ENCODE peak calls at places on chromosomes 11 and 22, in nine cellular contexts. T is suprapubic skin, D is H54, R is transverse colon, M is thyroid gland, X is A549, U is heart left ventricle, K is uterus, V is breast epithelium. W is an unnamed sample.

GRCh38 chr11:65945430-65945911 is at the start of gene TSGA10IP:
- DNase-seq in T (no peak), D (no peak), R (no peak), M (peak), X (no peak), U (no peak), K (no peak), V (no peak), W (no peak)

GRCh38 chr11:67311556-67312082 is 8.3 kb downstream of the SSH3 start:
- DNase-seq in T (no peak), D (no peak), R (no peak), M (no peak), X (no peak), U (no peak), K (no peak), V (no peak), W (peak)

GRCh38 chr11:103257360-103257759 is 148.1 kb downstream of the DYNC2H1 start:
- DNase-seq in T (no peak), D (peak), R (no peak), M (no peak), X (peak), U (no peak), K (no peak), V (no peak), W (no peak)

GRCh38 chr22:35477911-35478582 is 62.6 kb upstream of the RASD2 start:
- DNase-seq in T (no peak), D (peak), R (peak), M (peak), X (peak), U (peak), K (peak), V (no peak), W (no peak)

GRCh38 chr22:23850136-23850611 is 7.5 kb upstream of the SLC2A11 start:
- DNase-seq in T (no peak), D (no peak), R (no peak), M (no peak), X (no peak), U (no peak), K (no peak), V (no peak), W (no peak)

GRCh38 chr22:44400763-44401060 is 88.0 kb upstream of the SHISAL1 start:
- DNase-seq in T (no peak), D (no peak), R (no peak), M (no peak), X (no peak), U (no peak), K (no peak), V (no peak), W (no peak)

GRCh38 chr11:6475936-6476335 is 2.2 kb upstream of the TRIM3 start:
- DNase-seq in T (no peak), D (no peak), R (no peak), M (no peak), X (no peak), U (no peak), K (no peak), V (peak), W (no peak)

GRCh38 chr11:128525411-128526243 is 61.7 kb downstream of the ETS1 start:
- DNase-seq in T (no peak), D (no peak), R (no peak), M (no peak), X (no peak), U (no peak), K (no peak), V (no peak), W (no peak)

GRCh38 chr11:17686185-17686980 is 33.0 kb upstream of the MYOD1 start:
- DNase-seq in T (no peak), D (no peak), R (no peak), M (no peak), X (no peak), U (no peak), K (no peak), V (no peak), W (no peak)

GRCh38 chr22:36027579-36027959 is 1.1 kb downstream of the RBFOX2 start:
- DNase-seq in T (peak), D (no peak), R (peak), M (peak), X (no peak), U (no peak), K (no peak), V (no peak), W (peak)

GRCh38 chr11:47847892-47848635 is at the start of gene NUP160:
- DNase-seq in T (peak), D (peak), R (peak), M (peak), X (peak), U (peak), K (peak), V (peak), W (peak)

GRCh38 chr11:15845261-15845660 is 511.1 kb downstream of the SOX6 start:
- DNase-seq in T (no peak), D (no peak), R (no peak), M (peak), X (no peak), U (no peak), K (no peak), V (no peak), W (no peak)

GRCh38 chr11:101584129-101584515 is 315 bp upstream of the TRPC6 start:
- DNase-seq in T (no peak), D (no peak), R (no peak), M (no peak), X (no peak), U (no peak), K (no peak), V (no peak), W (no peak)

GRCh38 chr11:28083118-28083517 is 24.8 kb downstream of the KIF18A start:
- DNase-seq in T (no peak), D (no peak), R (no peak), M (no peak), X (no peak), U (no peak), K (no peak), V (no peak), W (no peak)

GRCh38 chr11:33912405-33913361 is 20.8 kb upstream of the LMO2 start:
- DNase-seq in T (no peak), D (peak), R (no peak), M (no peak), X (peak), U (no peak), K (no peak), V (no peak), W (no peak)

GRCh38 chr11:6637871-6638270 is 17.7 kb downstream of the DCHS1 start:
- DNase-seq in T (no peak), D (no peak), R (no peak), M (peak), X (no peak), U (peak), K (peak), V (no peak), W (peak)

GRCh38 chr22:32911526-32911925 is 110.0 kb downstream of the TIMP3 start:
- DNase-seq in T (no peak), D (no peak), R (no peak), M (peak), X (no peak), U (no peak), K (no peak), V (no peak), W (no peak)

GRCh38 chr11:130999992-131000770 is 83.9 kb upstream of the SNX19 start:
- DNase-seq in T (no peak), D (no peak), R (no peak), M (no peak), X (peak), U (no peak), K (no peak), V (no peak), W (no peak)

GRCh38 chr11:9955387-9955786 is 291.5 kb downstream of the SWAP70 start:
- DNase-seq in T (no peak), D (no peak), R (no peak), M (no peak), X (no peak), U (no peak), K (no peak), V (no peak), W (no peak)

GRCh38 chr11:8098361-8098760 is 17.4 kb downstream of the TUB start:
- DNase-seq in T (no peak), D (no peak), R (no peak), M (no peak), X (no peak), U (no peak), K (no peak), V (no peak), W (peak)

GRCh38 chr11:44988111-44988510 is 37.4 kb upstream of the TP53I11 start:
- DNase-seq in T (peak), D (no peak), R (no peak), M (no peak), X (no peak), U (no peak), K (no peak), V (no peak), W (no peak)

GRCh38 chr11:100584201-100584600 is 102.9 kb upstream of the ARHGAP42 start:
- DNase-seq in T (no peak), D (no peak), R (no peak), M (no peak), X (no peak), U (no peak), K (no peak), V (no peak), W (no peak)

GRCh38 chr11:17720796-17721171 is 1.4 kb downstream of the MYOD1 start:
- DNase-seq in T (no peak), D (no peak), R (no peak), M (no peak), X (no peak), U (no peak), K (no peak), V (no peak), W (no peak)

GRCh38 chr11:124405611-124406010 is 6.8 kb upstream of the OR8B3 start:
- DNase-seq in T (no peak), D (no peak), R (no peak), M (no peak), X (no peak), U (no peak), K (no peak), V (no peak), W (no peak)

GRCh38 chr11:110613526-110613925 is 98.7 kb downstream of the ARHGAP20 start:
- DNase-seq in T (no peak), D (no peak), R (no peak), M (no peak), X (no peak), U (no peak), K (no peak), V (no peak), W (no peak)

GRCh38 chr11:73141309-73142127 is 600 bp downstream of the FCHSD2 start:
- DNase-seq in T (peak), D (peak), R (peak), M (peak), X (peak), U (peak), K (peak), V (peak), W (peak)

GRCh38 chr22:30857103-30857502 is 111.5 kb downstream of the MORC2 start:
- DNase-seq in T (peak), D (no peak), R (no peak), M (no peak), X (no peak), U (no peak), K (no peak), V (peak), W (no peak)

GRCh38 chr22:38172489-38173155 is 9.0 kb downstream of the PLA2G6 start:
- DNase-seq in T (peak), D (no peak), R (peak), M (peak), X (no peak), U (peak), K (peak), V (peak), W (no peak)
- TF ChIP-seq POLR2A in T (no peak), D (no peak), R (no peak), M (no peak), X (no peak), U (peak), K (no peak), V (no peak), W (no peak)

DNA sequence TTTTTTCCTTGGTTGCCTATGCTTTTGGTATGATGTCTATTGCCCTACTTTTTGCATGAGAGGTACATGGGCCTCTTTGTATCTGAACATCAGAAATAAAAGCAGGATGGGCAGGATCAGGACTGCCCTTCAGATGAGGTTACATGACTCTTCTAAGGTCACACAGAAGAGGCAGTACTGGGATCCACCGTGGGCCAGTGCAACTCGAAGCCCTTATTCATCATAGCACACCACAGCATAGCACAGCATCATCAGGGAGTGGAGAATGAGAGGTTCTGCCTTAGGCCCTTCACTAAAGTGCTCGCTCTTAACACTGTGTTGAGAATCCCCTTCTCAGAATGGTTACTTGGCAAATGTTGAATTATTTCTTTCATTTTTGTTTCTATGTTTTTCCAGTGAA is 88.3 kb downstream of the C22orf31 start:
- DNase-seq in T (no peak), D (no peak), R (no peak), M (no peak), X (no peak), U (no peak), K (no peak), V (no peak), W (no peak)
- TF ChIP-seq POLR2A in T (no peak), D (no peak), R (no peak), M (no peak), X (no peak), U (no peak), K (no peak), V (no peak), W (no peak)

DNA sequence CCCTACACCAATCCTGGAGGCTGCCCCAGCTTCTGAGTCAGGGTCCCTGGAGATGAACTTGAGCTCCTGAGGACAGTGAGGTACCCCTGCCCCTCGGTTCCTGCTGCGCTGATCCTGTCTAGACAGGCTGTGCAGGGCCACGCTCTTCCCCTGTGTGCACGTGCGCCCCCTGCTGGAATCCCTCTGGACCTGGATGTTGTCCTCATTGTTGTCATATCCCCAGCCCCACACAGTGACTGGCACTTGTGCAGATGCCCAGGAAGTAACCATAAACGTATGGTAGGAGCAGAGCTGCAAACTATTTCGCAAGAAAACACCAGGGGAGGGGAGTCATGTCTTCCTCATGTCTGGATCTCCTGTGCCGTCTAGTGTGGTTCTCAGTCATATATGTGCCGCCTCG is 114.7 kb downstream of the CRYBB2 start:
- DNase-seq in T (no peak), D (no peak), R (peak), M (no peak), X (peak), U (no peak), K (no peak), V (no peak), W (peak)
- TF ChIP-seq POLR2A in T (no peak), D (no peak), R (no peak), M (no peak), X (no peak), U (no peak), K (no peak), V (no peak), W (no peak)

GRCh38 chr11:86068138-86068861 is 584 bp downstream of the PICALM start:
- DNase-seq in T (peak), D (no peak), R (peak), M (peak), X (peak), U (peak), K (no peak), V (peak), W (peak)
- TF ChIP-seq POLR2A in T (no peak), D (no peak), R (no peak), M (no peak), X (no peak), U (peak), K (no peak), V (no peak), W (no peak)

GRCh38 chr11:57481915-57482781 is 21.8 kb downstream of the RTN4RL2 start:
- DNase-seq in T (no peak), D (no peak), R (no peak), M (no peak), X (no peak), U (no peak), K (no peak), V (no peak), W (no peak)

GRCh38 chr11:57480409-57481137 is 20.2 kb downstream of the RTN4RL2 start:
- DNase-seq in T (no peak), D (peak), R (peak), M (peak), X (peak), U (peak), K (peak), V (peak), W (peak)

GRCh38 chr11:57481315-57481714 is 21.0 kb downstream of the RTN4RL2 start:
- DNase-seq in T (no peak), D (no peak), R (no peak), M (no peak), X (no peak), U (no peak), K (no peak), V (no peak), W (no peak)

GRCh38 chr11:57478971-57479663 is 18.8 kb downstream of the RTN4RL2 start:
- DNase-seq in T (no peak), D (no peak), R (no peak), M (no peak), X (no peak), U (no peak), K (no peak), V (no peak), W (no peak)

DNA sequence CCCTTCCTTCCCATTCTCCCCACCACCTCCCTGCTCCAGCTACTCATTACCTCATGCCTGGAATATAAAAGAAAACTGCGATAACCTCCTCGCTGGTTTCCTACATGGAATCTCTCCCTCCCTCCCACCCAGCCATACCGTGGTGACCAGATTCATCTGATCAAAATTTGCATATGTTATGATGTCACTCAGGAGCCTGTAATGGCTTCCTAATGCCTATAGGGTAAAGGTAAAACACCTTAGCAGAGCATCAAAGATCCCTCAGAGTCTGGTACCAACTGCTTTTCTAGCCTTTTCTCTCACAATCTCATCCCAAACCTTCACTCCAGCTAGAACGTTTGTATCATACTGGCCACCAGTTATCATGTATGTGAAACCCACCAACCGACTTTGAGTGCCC is 19.6 kb downstream of the RTN4RL2 start:
- DNase-seq in T (no peak), D (no peak), R (no peak), M (no peak), X (no peak), U (no peak), K (no peak), V (no peak), W (no peak)
- TF ChIP-seq POLR2A in T (no peak), D (no peak), R (no peak), M (no peak), X (no peak), U (no peak), K (no peak), V (no peak), W (no peak)

DNA sequence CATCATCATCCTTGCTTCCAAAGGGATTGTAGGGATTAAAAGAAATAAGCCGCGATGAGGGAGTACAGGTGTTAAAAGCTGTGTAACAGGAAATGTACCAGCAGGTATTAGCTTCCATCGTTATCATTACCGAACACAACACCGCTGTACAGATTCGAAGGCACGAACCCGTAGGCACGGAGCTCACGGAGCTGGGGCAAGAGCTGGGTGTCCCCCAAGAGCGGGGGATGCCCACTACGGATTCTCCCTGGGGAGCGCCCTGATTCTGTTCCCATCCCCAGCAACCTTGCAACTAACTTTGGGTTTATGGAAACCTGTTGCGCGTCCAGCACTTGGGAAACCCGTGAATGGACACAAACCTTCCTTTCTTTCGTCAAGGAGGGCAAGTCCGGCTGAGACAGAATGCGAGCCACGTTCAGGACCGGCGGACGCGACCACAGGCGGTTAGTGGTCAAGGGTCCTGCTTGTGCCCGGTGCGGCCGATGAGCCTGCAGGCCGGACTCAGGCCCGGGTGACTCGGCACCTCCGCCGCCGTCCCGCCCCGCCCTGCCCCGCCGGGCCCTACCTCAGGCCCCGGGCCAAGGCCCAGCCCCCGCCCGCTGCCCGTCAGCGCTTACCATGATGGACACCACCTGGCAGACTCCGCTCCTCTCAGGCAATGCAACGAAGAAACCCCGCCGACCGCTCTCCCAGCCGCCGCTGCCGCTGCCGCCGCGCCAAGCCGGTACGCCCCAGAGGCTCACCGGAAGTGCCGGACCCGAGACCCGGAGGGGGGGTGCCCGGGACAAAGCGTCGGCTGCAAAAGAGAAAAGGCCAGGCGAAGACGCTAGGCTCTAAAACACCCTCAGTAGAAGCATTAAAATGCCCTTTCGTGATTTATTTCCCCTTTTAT is at the start of gene UFD1:
- DNase-seq in T (peak), D (peak), R (peak), M (peak), X (peak), U (peak), K (peak), V (peak), W (peak)
- TF ChIP-seq POLR2A in T (no peak), D (peak), R (peak), M (no peak), X (peak), U (no peak), K (no peak), V (no peak), W (no peak)